ENCODE peak calls at places on chromosome 1, in four cellular contexts. S is choroid plexus epithelial cell, R is pancreas, B is uterus. I is an unnamed sample.

GRCh38 chr1:52238474-52238873 is 96.6 kb downstream of the ZFYVE9 start:
- DNase-seq in S (peak), R (no peak), B (no peak), I (peak)

GRCh38 chr1:40185951-40186864 is 25.0 kb downstream of the RLF start:
- DNase-seq in S (peak), R (no peak), B (no peak), I (peak)

GRCh38 chr1:40663324-40664166 is 1.9 kb downstream of the RIMS3 start:
- DNase-seq in S (no peak), R (no peak), B (no peak), I (no peak)

GRCh38 chr1:10862743-10863335 is 66.4 kb upstream of the CASZ1 start:
- DNase-seq in S (no peak), R (no peak), B (no peak), I (no peak)

GRCh38 chr1:32872189-32872898 is 1.6 kb upstream of the FNDC5 start:
- DNase-seq in S (peak), R (no peak), B (peak), I (peak)

GRCh38 chr1:8118031-8118451 is 91.9 kb upstream of the ERRFI1 start:
- DNase-seq in S (no peak), R (no peak), B (no peak), I (no peak)

GRCh38 chr1:47906009-47906432 is 91.2 kb downstream of the TRABD2B start:
- DNase-seq in S (peak), R (no peak), B (peak), I (peak)

GRCh38 chr1:6185635-6186382 is 5.7 kb upstream of the CHD5 start:
- DNase-seq in S (peak), R (no peak), B (no peak), I (peak)

GRCh38 chr1:8506447-8506846 is 188.5 kb downstream of the SLC45A1 start:
- DNase-seq in S (no peak), R (no peak), B (no peak), I (no peak)

GRCh38 chr1:42117214-42117613 is 36.0 kb upstream of the GUCA2B start:
- DNase-seq in S (no peak), R (no peak), B (no peak), I (no peak)

GRCh38 chr1:172607145-172607544 is 51.8 kb upstream of the FASLG start:
- DNase-seq in S (no peak), R (no peak), B (no peak), I (no peak)
- TF ChIP-seq CTCF in S (no peak), R (no peak), B (no peak), I (no peak)

DNA sequence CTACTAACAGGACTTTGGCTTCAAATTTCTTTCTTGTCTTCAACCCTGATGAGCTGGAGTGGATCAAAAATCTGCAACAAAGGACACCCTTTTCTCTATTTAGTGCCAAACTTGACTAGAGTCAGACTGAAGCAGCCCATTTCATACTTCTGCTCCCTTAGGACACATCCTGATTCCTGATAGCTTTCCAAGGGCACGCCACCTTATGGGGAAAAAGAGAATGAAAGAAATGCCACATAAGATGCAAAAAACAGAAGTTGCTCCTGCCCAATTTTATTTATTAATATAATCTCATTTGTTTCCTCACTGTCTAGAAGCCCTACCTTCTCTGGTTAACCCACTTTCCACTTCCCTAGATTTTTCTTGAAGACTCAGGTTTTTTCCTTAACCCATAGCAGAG is 72.7 kb upstream of the NBPF4 start:
- DNase-seq in S (peak), R (no peak), B (no peak), I (no peak)
- H3K4me3 ChIP-seq in S (no peak), R (no peak), B (no peak), I (no peak)

GRCh38 chr1:238710697-238711096 is 675.7 kb upstream of the CHRM3 start:
- DNase-seq in S (peak), R (no peak), B (no peak), I (no peak)
- TF ChIP-seq CTCF in S (peak), R (no peak), B (no peak), I (peak)

GRCh38 chr1:54403808-54404261 is 2.4 kb downstream of the SSBP3 start:
- DNase-seq in S (peak), R (no peak), B (no peak), I (peak)
- H3K4me3 ChIP-seq in S (peak), R (no peak), B (peak), I (peak)

GRCh38 chr1:13960376-13960987 is 260.5 kb downstream of the PRDM2 start:
- DNase-seq in S (peak), R (peak), B (peak), I (peak)
- TF ChIP-seq CTCF in S (peak), R (peak), B (peak), I (peak)

GRCh38 chr1:34865981-34866761 is 6.6 kb upstream of the SMIM12 start:
- DNase-seq in S (peak), R (peak), B (peak), I (peak)

GRCh38 chr1:34866762-34867109 is 7.2 kb upstream of the SMIM12 start:
- DNase-seq in S (no peak), R (no peak), B (no peak), I (no peak)

GRCh38 chr1:34864759-34865158 is 5.2 kb upstream of the SMIM12 start:
- DNase-seq in S (no peak), R (no peak), B (no peak), I (no peak)

GRCh38 chr1:34867421-34867820 is 7.9 kb upstream of the SMIM12 start:
- DNase-seq in S (no peak), R (no peak), B (no peak), I (no peak)

GRCh38 chr1:34865573-34865972 is 6.0 kb upstream of the SMIM12 start:
- DNase-seq in S (no peak), R (no peak), B (no peak), I (no peak)
- H3K4me3 ChIP-seq in S (peak), R (peak), B (peak), I (peak)

DNA sequence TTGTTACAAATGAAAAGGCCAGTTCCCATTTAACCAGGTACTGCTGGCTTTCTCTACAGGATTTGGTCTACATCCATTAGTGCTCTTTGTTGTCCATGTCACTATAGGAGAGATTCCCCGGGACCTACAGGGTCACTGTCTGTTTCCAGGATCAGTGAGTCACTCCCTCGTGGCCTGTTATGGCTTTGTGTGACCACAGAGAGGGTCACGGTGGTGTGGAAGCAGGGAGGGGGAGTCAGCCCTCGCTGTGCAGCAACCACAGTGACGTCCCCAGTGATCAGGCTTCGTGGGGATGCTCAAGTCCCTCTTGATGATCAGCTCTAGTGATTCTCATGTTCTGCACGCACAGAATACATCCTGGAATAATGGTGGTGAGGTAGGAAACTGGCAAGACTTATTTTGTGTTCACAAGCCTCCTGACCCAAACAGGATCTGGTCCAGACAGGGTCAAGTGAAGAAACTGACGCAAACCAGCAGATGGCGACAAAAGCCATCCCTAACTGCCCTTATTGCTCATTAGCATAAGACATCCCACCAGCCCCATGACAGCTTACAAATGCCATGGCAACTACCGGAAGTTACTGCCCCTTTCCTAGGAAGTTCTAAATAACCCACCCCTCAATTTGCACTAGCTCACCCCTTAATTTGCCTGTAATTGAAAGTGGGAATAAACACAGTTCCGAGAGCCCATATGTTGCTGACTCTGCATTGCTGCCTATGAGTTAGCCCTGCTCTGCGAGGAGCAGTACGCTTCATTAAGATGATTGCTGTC is 98.5 kb downstream of the DISC1 start:
- DNase-seq in S (peak), R (no peak), B (no peak), I (peak)
- TF ChIP-seq CTCF in S (peak), R (no peak), B (no peak), I (peak)

GRCh38 chr1:44045064-44045463 is 13.8 kb upstream of the SLC6A9 start:
- DNase-seq in S (no peak), R (no peak), B (no peak), I (no peak)
- H3K4me3 ChIP-seq in S (no peak), R (no peak), B (no peak), I (no peak)

GRCh38 chr1:17629460-17629859 is 90.0 kb downstream of the ARHGEF10L start:
- DNase-seq in S (no peak), R (no peak), B (no peak), I (no peak)
- TF ChIP-seq CTCF in S (peak), R (no peak), B (no peak), I (peak)

I was measured in astrocyte of the spinal cord.